ENCODE peak calls at places on chromosomes 5 and 9, in six cellular contexts. G is fibroblast of lung, M is astrocyte of the cerebellum, B is astrocyte, L is cardiac muscle cell, H is lung. E is an unnamed sample.

GRCh38 chr9:134455537-134455936 is 129.3 kb downstream of the RXRA start:
- DNase-seq in G (no peak), M (no peak), B (no peak), L (no peak), H (no peak), E (no peak)

GRCh38 chr5:38532165-38532669 is 24.2 kb downstream of the LIFR start:
- DNase-seq in G (no peak), M (no peak), B (no peak), L (no peak), H (no peak), E (no peak)

GRCh38 chr5:75142566-75143136 is 90.3 kb upstream of the GCNT4 start:
- DNase-seq in G (no peak), M (no peak), B (no peak), L (no peak), H (no peak), E (no peak)

GRCh38 chr9:123399803-123400378 is 43.9 kb downstream of the CRB2 start:
- DNase-seq in G (no peak), M (no peak), B (no peak), L (peak), H (no peak), E (no peak)

GRCh38 chr5:78706825-78707224 is 58.3 kb upstream of the LHFPL2 start:
- DNase-seq in G (no peak), M (peak), B (peak), L (peak), H (no peak), E (peak)

GRCh38 chr9:107249131-107249533 is 33.9 kb upstream of the RAD23B start:
- DNase-seq in G (no peak), M (no peak), B (peak), L (no peak), H (no peak), E (no peak)

GRCh38 chr9:73081979-73082657 is 69.5 kb upstream of the ANXA1 start:
- DNase-seq in G (peak), M (peak), B (peak), L (peak), H (no peak), E (peak)

GRCh38 chr5:112183103-112183634 is 235.9 kb downstream of the EPB41L4A start:
- DNase-seq in G (no peak), M (no peak), B (peak), L (peak), H (no peak), E (peak)

GRCh38 chr5:107501965-107502691 is 168.6 kb downstream of the EFNA5 start:
- DNase-seq in G (peak), M (no peak), B (no peak), L (peak), H (no peak), E (peak)

GRCh38 chr5:95818181-95819147 is 4.1 kb downstream of the GLRX start:
- DNase-seq in G (no peak), M (no peak), B (no peak), L (no peak), H (peak), E (no peak)

GRCh38 chr5:139961435-139962157 is 81.5 kb downstream of the NRG2 start:
- DNase-seq in G (no peak), M (no peak), B (no peak), L (no peak), H (no peak), E (no peak)

GRCh38 chr9:90870646-90871326 is 69.2 kb downstream of the SYK start:
- DNase-seq in G (peak), M (peak), B (peak), L (peak), H (peak), E (peak)

GRCh38 chr9:69916950-69917349 is 96.3 kb downstream of the CFAP95 start:
- DNase-seq in G (no peak), M (no peak), B (no peak), L (no peak), H (no peak), E (no peak)

GRCh38 chr5:97998946-97999345 is 774.5 kb upstream of the RGMB start:
- DNase-seq in G (peak), M (no peak), B (no peak), L (peak), H (no peak), E (peak)

GRCh38 chr9:91991621-91992435 is 41.8 kb upstream of the ROR2 start:
- DNase-seq in G (peak), M (no peak), B (no peak), L (no peak), H (no peak), E (no peak)

GRCh38 chr5:131548190-131548589 is 86.8 kb downstream of the RAPGEF6 start:
- DNase-seq in G (no peak), M (no peak), B (no peak), L (no peak), H (no peak), E (no peak)

GRCh38 chr5:39266442-39266841 is 47.1 kb upstream of the FYB1 start:
- DNase-seq in G (no peak), M (no peak), B (no peak), L (no peak), H (no peak), E (no peak)

GRCh38 chr5:135443329-135443960 is 3.7 kb downstream of the DCANP1 start:
- DNase-seq in G (no peak), M (no peak), B (no peak), L (no peak), H (no peak), E (no peak)

GRCh38 chr9:127897194-127897692 is 2.2 kb downstream of the ST6GALNAC6 start:
- DNase-seq in G (peak), M (no peak), B (peak), L (peak), H (peak), E (peak)

GRCh38 chr9:114184866-114185265 is 29.5 kb downstream of the COL27A1 start:
- DNase-seq in G (no peak), M (no peak), B (no peak), L (no peak), H (no peak), E (no peak)

GRCh38 chr9:87685871-87686519 is 39.9 kb upstream of the CTSL start:
- DNase-seq in G (peak), M (no peak), B (no peak), L (no peak), H (peak), E (no peak)

GRCh38 chr5:106127341-106127781 is 1543.4 kb downstream of the EFNA5 start:
- DNase-seq in G (no peak), M (peak), B (peak), L (no peak), H (no peak), E (no peak)

GRCh38 chr5:106121972-106122605 is 1548.6 kb downstream of the EFNA5 start:
- DNase-seq in G (no peak), M (no peak), B (no peak), L (peak), H (no peak), E (peak)

DNA sequence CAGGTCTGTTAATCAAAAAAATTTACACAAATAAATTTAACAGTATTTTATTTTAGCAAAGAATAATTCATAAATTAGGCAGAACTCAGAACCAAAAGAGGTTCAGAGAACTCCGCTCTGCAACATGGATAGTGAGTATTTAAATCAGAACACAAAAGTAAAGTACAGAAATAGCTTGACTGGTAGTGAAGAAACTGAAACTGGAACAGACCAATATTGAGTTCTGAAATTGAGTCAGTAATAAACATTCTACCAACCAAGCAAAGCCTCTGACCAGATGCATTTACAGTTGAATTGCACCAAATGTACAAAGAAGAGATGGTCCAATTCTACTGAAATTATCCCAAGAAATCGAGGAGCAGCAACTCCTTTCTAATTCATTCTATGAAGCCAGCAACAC is 1542.8 kb downstream of the EFNA5 start:
- DNase-seq in G (no peak), M (no peak), B (no peak), L (no peak), H (no peak), E (no peak)
- TF ChIP-seq CTCF in G (no peak), M (no peak), B (no peak), L (no peak), H (no peak), E (no peak)

GRCh38 chr9:137650779-137651178 is 32.0 kb downstream of the EHMT1 start:
- DNase-seq in G (no peak), M (no peak), B (no peak), L (no peak), H (no peak), E (no peak)
- H3K4me3 ChIP-seq in G (no peak), M (no peak), B (no peak), L (no peak), H (no peak), E (no peak)

GRCh38 chr9:84827248-84827786 is 157.8 kb downstream of the NTRK2 start:
- DNase-seq in G (no peak), M (no peak), B (no peak), L (no peak), H (no peak), E (no peak)

GRCh38 chr9:84828101-84828500 is 158.6 kb downstream of the NTRK2 start:
- DNase-seq in G (no peak), M (no peak), B (no peak), L (no peak), H (no peak), E (no peak)

GRCh38 chr9:84829997-84830696 is 160.6 kb downstream of the NTRK2 start:
- DNase-seq in G (no peak), M (no peak), B (no peak), L (no peak), H (no peak), E (no peak)

GRCh38 chr9:84832453-84832852 is 162.9 kb downstream of the NTRK2 start:
- DNase-seq in G (no peak), M (no peak), B (no peak), L (no peak), H (no peak), E (no peak)
- TF ChIP-seq CTCF in G (no peak), M (no peak), B (no peak), L (no peak), H (no peak), E (no peak)

GRCh38 chr5:36692791-36693763 is 86.7 kb downstream of the SLC1A3 start:
- DNase-seq in G (peak), M (peak), B (peak), L (peak), H (peak), E (peak)
- H3K4me3 ChIP-seq in G (peak), M (no peak), B (peak), L (no peak), H (no peak), E (peak)

GRCh38 chr9:126206099-126206498 is 120.5 kb upstream of the MVB12B start:
- DNase-seq in G (no peak), M (no peak), B (no peak), L (no peak), H (no peak), E (no peak)

GRCh38 chr9:126204197-126204596 is 122.4 kb upstream of the MVB12B start:
- DNase-seq in G (no peak), M (no peak), B (no peak), L (no peak), H (no peak), E (no peak)

GRCh38 chr9:126205260-126205659 is 121.4 kb upstream of the MVB12B start:
- DNase-seq in G (no peak), M (no peak), B (no peak), L (no peak), H (no peak), E (no peak)

GRCh38 chr9:126204708-126205225 is 121.9 kb upstream of the MVB12B start:
- DNase-seq in G (no peak), M (no peak), B (no peak), L (no peak), H (no peak), E (no peak)

GRCh38 chr9:126203313-126203712 is 123.3 kb upstream of the MVB12B start:
- DNase-seq in G (no peak), M (no peak), B (no peak), L (no peak), H (no peak), E (no peak)
- TF ChIP-seq CTCF in G (no peak), M (no peak), B (no peak), L (peak), H (no peak), E (peak)

GRCh38 chr9:129413537-129414376 is 207.1 kb downstream of the C9orf50 start:
- DNase-seq in G (peak), M (peak), B (peak), L (peak), H (peak), E (peak)

GRCh38 chr9:129412814-129413536 is 207.9 kb downstream of the C9orf50 start:
- DNase-seq in G (peak), M (peak), B (peak), L (peak), H (peak), E (peak)

GRCh38 chr9:129415031-129415953 is 205.6 kb downstream of the C9orf50 start:
- DNase-seq in G (no peak), M (no peak), B (no peak), L (no peak), H (no peak), E (no peak)

GRCh38 chr9:129415954-129416651 is 204.8 kb downstream of the C9orf50 start:
- DNase-seq in G (no peak), M (no peak), B (no peak), L (no peak), H (no peak), E (no peak)

GRCh38 chr9:129414377-129415021 is 206.4 kb downstream of the C9orf50 start:
- DNase-seq in G (peak), M (no peak), B (peak), L (peak), H (no peak), E (peak)
- H3K4me3 ChIP-seq in G (no peak), M (no peak), B (no peak), L (peak), H (peak), E (no peak)

DNA sequence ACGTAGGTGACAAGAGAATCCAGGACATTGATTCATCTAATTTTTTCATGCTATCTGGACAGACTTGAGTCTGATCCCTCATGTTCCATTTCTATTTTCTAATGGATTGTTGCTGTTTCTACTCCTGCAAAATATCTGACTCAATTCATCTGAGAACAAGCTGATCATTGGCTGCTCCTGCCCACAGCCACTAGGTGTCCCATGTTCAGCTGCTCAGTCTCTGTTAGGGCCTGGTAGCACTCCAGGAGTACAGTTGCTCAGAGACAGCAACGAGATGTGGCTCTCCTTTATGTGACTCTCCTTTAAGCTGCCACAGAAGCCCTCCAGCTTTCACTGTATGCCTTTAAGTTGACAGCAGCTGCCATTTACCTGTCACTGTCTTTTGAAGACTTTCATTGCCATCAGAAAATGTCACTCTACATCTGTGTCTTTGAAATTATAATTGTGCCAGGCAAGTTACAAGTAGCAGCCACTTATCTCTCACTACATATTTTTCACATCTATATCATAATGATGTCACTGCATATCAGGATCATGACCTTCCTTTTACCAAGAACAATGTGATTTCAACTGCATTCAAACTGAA is 1944.2 kb upstream of the NUDT12 start:
- DNase-seq in G (peak), M (no peak), B (no peak), L (peak), H (no peak), E (peak)
- TF ChIP-seq CTCF in G (peak), M (peak), B (peak), L (peak), H (no peak), E (peak)

E was measured in fibroblast of pulmonary artery.